ENCODE peak calls at places on chromosomes 5 and 9, in ten cellular contexts. One of them, this sample, is unnamed.
A peak's percentile ranks its signal among the peaks of the same experiment; 100 is the strongest.

GRCh38 chr5:169978744-169979143 is 1.6 kb downstream of the INSYN2B start:
- DNase-seq in tibial artery: no peak
- DNase-seq in lower lobe of right lung: no peak
- DNase-seq in effector memory CD4-positive, alpha-beta T cell: no peak
- DNase-seq in esophagus squamous epithelium: no peak
- DNase-seq in CD4-positive, alpha-beta memory T cell: no peak
- DNase-seq in heart left ventricle: no peak
- DNase-seq in spleen: no peak
- DNase-seq in GM23248: peak; percentile 63
- DNase-seq in breast epithelium: no peak
- DNase-seq in this sample: no peak

GRCh38 chr9:12838546-12838945 is 63.7 kb downstream of the LURAP1L start:
- DNase-seq in tibial artery: no peak
- DNase-seq in lower lobe of right lung: no peak
- DNase-seq in effector memory CD4-positive, alpha-beta T cell: no peak
- DNase-seq in esophagus squamous epithelium: no peak
- DNase-seq in CD4-positive, alpha-beta memory T cell: no peak
- DNase-seq in heart left ventricle: no peak
- DNase-seq in spleen: no peak
- DNase-seq in GM23248: peak; percentile 71
- DNase-seq in breast epithelium: no peak
- DNase-seq in this sample: no peak

GRCh38 chr9:77632652-77633051 is 15.5 kb downstream of the GNA14 start:
- DNase-seq in tibial artery: no peak
- DNase-seq in lower lobe of right lung: no peak
- DNase-seq in effector memory CD4-positive, alpha-beta T cell: no peak
- DNase-seq in esophagus squamous epithelium: no peak
- DNase-seq in CD4-positive, alpha-beta memory T cell: no peak
- DNase-seq in heart left ventricle: no peak
- DNase-seq in spleen: no peak
- DNase-seq in GM23248: no peak
- DNase-seq in breast epithelium: no peak
- DNase-seq in this sample: no peak

GRCh38 chr5:180381428-180381827 is 28.3 kb upstream of the GFPT2 start:
- DNase-seq in tibial artery: no peak
- DNase-seq in lower lobe of right lung: no peak
- DNase-seq in effector memory CD4-positive, alpha-beta T cell: no peak
- DNase-seq in esophagus squamous epithelium: no peak
- DNase-seq in CD4-positive, alpha-beta memory T cell: no peak
- DNase-seq in heart left ventricle: no peak
- DNase-seq in spleen: no peak
- DNase-seq in GM23248: no peak
- DNase-seq in breast epithelium: no peak
- DNase-seq in this sample: no peak

GRCh38 chr5:54309751-54310432 is 481 bp downstream of the ARL15 start:
- DNase-seq in tibial artery: peak; percentile 70
- DNase-seq in lower lobe of right lung: peak; percentile 65
- DNase-seq in effector memory CD4-positive, alpha-beta T cell: no peak
- DNase-seq in esophagus squamous epithelium: no peak
- DNase-seq in CD4-positive, alpha-beta memory T cell: peak; percentile 18
- DNase-seq in heart left ventricle: peak; percentile 76
- DNase-seq in spleen: peak; percentile 92
- DNase-seq in GM23248: peak; percentile 62
- DNase-seq in breast epithelium: no peak
- DNase-seq in this sample: no peak

GRCh38 chr9:105299190-105299854 is 54.9 kb downstream of the SLC44A1 start:
- DNase-seq in tibial artery: peak; percentile 69
- DNase-seq in lower lobe of right lung: no peak
- DNase-seq in effector memory CD4-positive, alpha-beta T cell: no peak
- DNase-seq in esophagus squamous epithelium: no peak
- DNase-seq in CD4-positive, alpha-beta memory T cell: no peak
- DNase-seq in heart left ventricle: no peak
- DNase-seq in spleen: no peak
- DNase-seq in GM23248: peak; percentile 94
- DNase-seq in breast epithelium: no peak
- DNase-seq in this sample: no peak

GRCh38 chr9:6927838-6928237 is 170.1 kb downstream of the KDM4C start:
- DNase-seq in tibial artery: no peak
- DNase-seq in lower lobe of right lung: no peak
- DNase-seq in effector memory CD4-positive, alpha-beta T cell: no peak
- DNase-seq in esophagus squamous epithelium: no peak
- DNase-seq in CD4-positive, alpha-beta memory T cell: no peak
- DNase-seq in heart left ventricle: no peak
- DNase-seq in spleen: no peak
- DNase-seq in GM23248: no peak
- DNase-seq in breast epithelium: no peak
- DNase-seq in this sample: no peak

GRCh38 chr5:166330061-166330460 is 1961.4 kb upstream of the WWC1 start:
- DNase-seq in tibial artery: no peak
- DNase-seq in lower lobe of right lung: no peak
- DNase-seq in effector memory CD4-positive, alpha-beta T cell: no peak
- DNase-seq in esophagus squamous epithelium: no peak
- DNase-seq in CD4-positive, alpha-beta memory T cell: no peak
- DNase-seq in heart left ventricle: no peak
- DNase-seq in spleen: no peak
- DNase-seq in GM23248: no peak
- DNase-seq in breast epithelium: no peak
- DNase-seq in this sample: no peak

GRCh38 chr5:57037355-57037754 is 85.4 kb upstream of the MIER3 start:
- DNase-seq in tibial artery: no peak
- DNase-seq in lower lobe of right lung: no peak
- DNase-seq in effector memory CD4-positive, alpha-beta T cell: no peak
- DNase-seq in esophagus squamous epithelium: no peak
- DNase-seq in CD4-positive, alpha-beta memory T cell: no peak
- DNase-seq in heart left ventricle: no peak
- DNase-seq in spleen: no peak
- DNase-seq in GM23248: no peak
- DNase-seq in breast epithelium: no peak
- DNase-seq in this sample: no peak

GRCh38 chr9:32866292-32866691 is 83.0 kb downstream of the TMEM215 start:
- DNase-seq in tibial artery: no peak
- DNase-seq in lower lobe of right lung: no peak
- DNase-seq in effector memory CD4-positive, alpha-beta T cell: no peak
- DNase-seq in esophagus squamous epithelium: no peak
- DNase-seq in CD4-positive, alpha-beta memory T cell: no peak
- DNase-seq in heart left ventricle: no peak
- DNase-seq in spleen: no peak
- DNase-seq in GM23248: peak; percentile 58
- DNase-seq in breast epithelium: no peak
- DNase-seq in this sample: no peak

GRCh38 chr5:159616967-159617366 is 286.7 kb upstream of the IL12B start:
- DNase-seq in tibial artery: no peak
- DNase-seq in lower lobe of right lung: no peak
- DNase-seq in effector memory CD4-positive, alpha-beta T cell: no peak
- DNase-seq in esophagus squamous epithelium: no peak
- DNase-seq in CD4-positive, alpha-beta memory T cell: no peak
- DNase-seq in heart left ventricle: no peak
- DNase-seq in spleen: no peak
- DNase-seq in GM23248: peak; percentile 75
- DNase-seq in breast epithelium: no peak
- DNase-seq in this sample: no peak

GRCh38 chr9:121324316-121324715 is 45.7 kb downstream of the STOM start:
- DNase-seq in tibial artery: no peak
- DNase-seq in lower lobe of right lung: peak; percentile 46
- DNase-seq in effector memory CD4-positive, alpha-beta T cell: no peak
- DNase-seq in esophagus squamous epithelium: no peak
- DNase-seq in CD4-positive, alpha-beta memory T cell: no peak
- DNase-seq in heart left ventricle: no peak
- DNase-seq in spleen: no peak
- DNase-seq in GM23248: peak; percentile 15
- DNase-seq in breast epithelium: no peak
- DNase-seq in this sample: no peak

DNA sequence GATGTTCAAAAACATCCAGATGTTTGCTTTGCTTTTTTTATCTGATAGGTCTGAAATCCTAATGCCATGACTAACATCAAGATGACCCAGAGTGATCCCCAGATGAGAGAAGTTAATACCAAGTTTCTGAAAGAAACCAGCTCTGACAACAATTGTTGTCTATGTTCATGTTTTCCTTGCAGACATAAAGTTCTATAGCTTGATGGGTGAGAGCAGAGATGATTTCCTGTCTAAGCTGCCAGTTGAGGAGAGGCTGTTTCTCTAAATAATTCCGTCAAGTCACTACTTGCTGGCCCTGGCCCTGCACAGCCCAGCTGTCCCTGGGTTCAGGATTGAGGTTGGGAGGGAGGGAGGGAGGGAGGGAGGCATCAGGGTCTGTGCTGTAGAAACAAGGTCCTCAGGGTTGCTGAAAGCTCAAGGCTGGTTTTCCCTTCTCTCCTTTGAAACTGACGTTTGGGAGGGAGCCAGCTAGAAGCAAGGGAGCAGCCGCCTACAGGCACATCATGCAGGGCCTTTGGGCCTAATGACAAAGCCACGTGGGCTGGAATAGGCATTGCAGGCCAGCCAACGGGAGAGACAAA is 3.9 kb downstream of the SPARC start:
- DNase-seq in tibial artery: no peak
- DNase-seq in lower lobe of right lung: no peak
- DNase-seq in effector memory CD4-positive, alpha-beta T cell: no peak
- DNase-seq in esophagus squamous epithelium: no peak
- DNase-seq in CD4-positive, alpha-beta memory T cell: no peak
- DNase-seq in heart left ventricle: no peak
- DNase-seq in spleen: no peak
- DNase-seq in GM23248: peak; percentile 81
- DNase-seq in breast epithelium: no peak
- DNase-seq in this sample: no peak
- H3K4me1 ChIP-seq in tibial artery: peaks cover 59% of the 10 kb centered on the region
- H3K4me1 ChIP-seq in lower lobe of right lung: peaks cover 73% of the 10 kb centered on the region
- H3K4me1 ChIP-seq in effector memory CD4-positive, alpha-beta T cell: no peaks in the 10 kb centered on the region
- H3K4me1 ChIP-seq in esophagus squamous epithelium: peaks cover 28% of the 10 kb centered on the region
- H3K4me1 ChIP-seq in CD4-positive, alpha-beta memory T cell: no peaks in the 10 kb centered on the region
- H3K4me1 ChIP-seq in heart left ventricle: peaks cover 67% of the 10 kb centered on the region
- H3K4me1 ChIP-seq in spleen: peaks cover 20% of the 10 kb centered on the region
- H3K4me1 ChIP-seq in GM23248: peaks cover 68% of the 10 kb centered on the region
- H3K4me1 ChIP-seq in breast epithelium: peaks cover 30% of the 10 kb centered on the region
- H3K4me1 ChIP-seq in this sample: peaks cover 70% of the 10 kb centered on the region

GRCh38 chr9:91221332-91221731 is 140.4 kb downstream of the AUH start:
- DNase-seq in tibial artery: no peak
- DNase-seq in lower lobe of right lung: no peak
- DNase-seq in effector memory CD4-positive, alpha-beta T cell: no peak
- DNase-seq in esophagus squamous epithelium: no peak
- DNase-seq in CD4-positive, alpha-beta memory T cell: no peak
- DNase-seq in heart left ventricle: no peak
- DNase-seq in spleen: no peak
- DNase-seq in GM23248: no peak
- DNase-seq in breast epithelium: no peak
- DNase-seq in this sample: no peak
- H3K27me3 ChIP-seq in tibial artery: no peaks in the 10 kb centered on the region
- H3K27me3 ChIP-seq in lower lobe of right lung: no peaks in the 10 kb centered on the region
- H3K27me3 ChIP-seq in effector memory CD4-positive, alpha-beta T cell: no peaks in the 10 kb centered on the region
- H3K27me3 ChIP-seq in esophagus squamous epithelium: no peaks in the 10 kb centered on the region
- H3K27me3 ChIP-seq in CD4-positive, alpha-beta memory T cell: no peaks in the 10 kb centered on the region
- H3K27me3 ChIP-seq in heart left ventricle: no peaks in the 10 kb centered on the region
- H3K27me3 ChIP-seq in spleen: no peaks in the 10 kb centered on the region
- H3K27me3 ChIP-seq in GM23248: no peaks in the 10 kb centered on the region
- H3K27me3 ChIP-seq in breast epithelium: no peaks in the 10 kb centered on the region
- H3K27me3 ChIP-seq in this sample: no peaks in the 10 kb centered on the region

DNA sequence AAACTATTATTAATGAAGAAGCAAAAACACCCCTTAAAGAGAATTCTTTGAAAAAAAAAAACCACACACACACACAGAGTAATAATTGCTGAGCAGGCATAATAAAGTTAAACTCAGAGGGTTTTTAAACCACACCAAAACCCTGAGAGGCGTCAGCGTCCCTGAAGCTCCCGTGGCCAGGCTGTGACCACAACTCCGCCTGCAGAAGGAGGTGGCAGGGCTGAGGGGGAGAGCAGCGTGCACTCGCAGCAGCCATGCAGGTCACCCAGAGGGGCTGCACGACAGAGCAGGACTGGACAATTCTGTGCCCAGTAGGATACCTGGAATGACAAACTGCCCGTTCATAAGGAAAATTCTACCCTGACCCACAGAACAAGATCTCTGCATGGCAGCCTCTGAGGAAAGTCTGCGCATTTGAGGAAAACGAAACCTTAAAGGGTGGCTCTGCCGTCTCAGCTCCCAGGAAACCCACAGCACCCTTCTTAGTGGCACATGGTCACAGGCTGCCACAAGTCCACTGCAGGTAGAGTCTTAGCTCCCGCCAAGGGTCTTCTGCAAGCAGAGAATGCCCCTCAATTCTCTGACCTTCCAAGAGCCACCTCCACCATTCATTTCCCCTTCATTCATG is 44.0 kb downstream of the ROR2 start:
- DNase-seq in tibial artery: no peak
- DNase-seq in lower lobe of right lung: peak; percentile 66
- DNase-seq in effector memory CD4-positive, alpha-beta T cell: peak; percentile 29
- DNase-seq in esophagus squamous epithelium: no peak
- DNase-seq in CD4-positive, alpha-beta memory T cell: peak; percentile 58
- DNase-seq in heart left ventricle: no peak
- DNase-seq in spleen: peak; percentile 82
- DNase-seq in GM23248: no peak
- DNase-seq in breast epithelium: no peak
- DNase-seq in this sample: no peak
- H3K4me3 ChIP-seq in tibial artery: peak overlapping the region; percentile 25
- H3K4me3 ChIP-seq in lower lobe of right lung: peak overlapping the region; percentile 52
- H3K4me3 ChIP-seq in effector memory CD4-positive, alpha-beta T cell: peak overlapping the region; percentile 75
- H3K4me3 ChIP-seq in esophagus squamous epithelium: peak overlapping the region; percentile 6
- H3K4me3 ChIP-seq in CD4-positive, alpha-beta memory T cell: peak overlapping the region; percentile 61
- H3K4me3 ChIP-seq in heart left ventricle: peak overlapping the region; percentile 45
- H3K4me3 ChIP-seq in spleen: peak overlapping the region; percentile 69
- H3K4me3 ChIP-seq in GM23248: no peak overlapping the region
- H3K4me3 ChIP-seq in breast epithelium: peak overlapping the region; percentile 65
- H3K4me3 ChIP-seq in this sample: peak overlapping the region; percentile 66

GRCh38 chr9:125551781-125552180 is 155.2 kb downstream of the MAPKAP1 start:
- DNase-seq in tibial artery: no peak
- DNase-seq in lower lobe of right lung: no peak
- DNase-seq in effector memory CD4-positive, alpha-beta T cell: no peak
- DNase-seq in esophagus squamous epithelium: no peak
- DNase-seq in CD4-positive, alpha-beta memory T cell: no peak
- DNase-seq in heart left ventricle: no peak
- DNase-seq in spleen: no peak
- DNase-seq in GM23248: no peak
- DNase-seq in breast epithelium: no peak
- DNase-seq in this sample: no peak

GRCh38 chr9:125549465-125550215 is 157.4 kb downstream of the MAPKAP1 start:
- DNase-seq in tibial artery: peak; percentile 83
- DNase-seq in lower lobe of right lung: no peak
- DNase-seq in effector memory CD4-positive, alpha-beta T cell: no peak
- DNase-seq in esophagus squamous epithelium: no peak
- DNase-seq in CD4-positive, alpha-beta memory T cell: no peak
- DNase-seq in heart left ventricle: no peak
- DNase-seq in spleen: no peak
- DNase-seq in GM23248: peak; percentile 79
- DNase-seq in breast epithelium: no peak
- DNase-seq in this sample: no peak

GRCh38 chr9:125548141-125548540 is 158.9 kb downstream of the MAPKAP1 start:
- DNase-seq in tibial artery: no peak
- DNase-seq in lower lobe of right lung: no peak
- DNase-seq in effector memory CD4-positive, alpha-beta T cell: no peak
- DNase-seq in esophagus squamous epithelium: no peak
- DNase-seq in CD4-positive, alpha-beta memory T cell: no peak
- DNase-seq in heart left ventricle: no peak
- DNase-seq in spleen: no peak
- DNase-seq in GM23248: no peak
- DNase-seq in breast epithelium: no peak
- DNase-seq in this sample: no peak

GRCh38 chr9:125550216-125550614 is 156.8 kb downstream of the MAPKAP1 start:
- DNase-seq in tibial artery: no peak
- DNase-seq in lower lobe of right lung: no peak
- DNase-seq in effector memory CD4-positive, alpha-beta T cell: no peak
- DNase-seq in esophagus squamous epithelium: no peak
- DNase-seq in CD4-positive, alpha-beta memory T cell: no peak
- DNase-seq in heart left ventricle: no peak
- DNase-seq in spleen: no peak
- DNase-seq in GM23248: peak; percentile 44
- DNase-seq in breast epithelium: no peak
- DNase-seq in this sample: no peak

GRCh38 chr9:125550633-125551032 is 156.4 kb downstream of the MAPKAP1 start:
- DNase-seq in tibial artery: no peak
- DNase-seq in lower lobe of right lung: no peak
- DNase-seq in effector memory CD4-positive, alpha-beta T cell: no peak
- DNase-seq in esophagus squamous epithelium: no peak
- DNase-seq in CD4-positive, alpha-beta memory T cell: no peak
- DNase-seq in heart left ventricle: no peak
- DNase-seq in spleen: no peak
- DNase-seq in GM23248: no peak
- DNase-seq in breast epithelium: no peak
- DNase-seq in this sample: no peak
- H3K4me1 ChIP-seq in tibial artery: peaks cover 46% of the 10 kb centered on the region
- H3K4me1 ChIP-seq in lower lobe of right lung: peaks cover 32% of the 10 kb centered on the region
- H3K4me1 ChIP-seq in effector memory CD4-positive, alpha-beta T cell: no peaks in the 10 kb centered on the region
- H3K4me1 ChIP-seq in esophagus squamous epithelium: peaks cover 11% of the 10 kb centered on the region
- H3K4me1 ChIP-seq in CD4-positive, alpha-beta memory T cell: no peaks in the 10 kb centered on the region
- H3K4me1 ChIP-seq in heart left ventricle: peaks cover 46% of the 10 kb centered on the region
- H3K4me1 ChIP-seq in spleen: peaks cover 10% of the 10 kb centered on the region
- H3K4me1 ChIP-seq in GM23248: peaks cover 23% of the 10 kb centered on the region
- H3K4me1 ChIP-seq in breast epithelium: peaks cover 5% of the 10 kb centered on the region
- H3K4me1 ChIP-seq in this sample: peaks cover 30% of the 10 kb centered on the region